ENCODE peak calls at places on chromosomes 2 and 18, in six cellular contexts. One of them, this sample, is unnamed.

GRCh38 chr18:58579561-58580047 is 49.3 kb downstream of the ALPK2 start:
- DNase-seq in fibroblast of the aortic adventitia: peak
- DNase-seq in activated T-cell treated with anti-CD3 and anti-CD28 coated beads for 1 hour: no peak
- DNase-seq in hypothalamus: no peak
- DNase-seq in AG09309: peak
- DNase-seq in stimulated activated naive CD8-positive, alpha-beta T cell treated with anti-CD3 and anti-CD28 coated beads, Interleukin-15, amount 100 ng/mL, for 72 hours: no peak
- DNase-seq in this sample: no peak

GRCh38 chr2:43269074-43269572 is 42.7 kb upstream of the ZFP36L2 start:
- DNase-seq in fibroblast of the aortic adventitia: peak
- DNase-seq in stimulated activated naive CD8-positive, alpha-beta T cell treated with anti-CD3 and anti-CD28 coated beads, Interleukin-15, amount 100 ng/mL, for 72 hours: no peak
- DNase-seq in AG09309: peak
- DNase-seq in hypothalamus: no peak
- DNase-seq in activated T-cell treated with anti-CD3 and anti-CD28 coated beads for 1 hour: no peak
- DNase-seq in this sample: no peak

GRCh38 chr18:27447530-27447929 is 262.4 kb upstream of the CHST9 start:
- DNase-seq in stimulated activated naive CD8-positive, alpha-beta T cell treated with anti-CD3 and anti-CD28 coated beads, Interleukin-15, amount 100 ng/mL, for 72 hours: no peak
- DNase-seq in activated T-cell treated with anti-CD3 and anti-CD28 coated beads for 1 hour: no peak
- DNase-seq in AG09309: no peak
- DNase-seq in fibroblast of the aortic adventitia: no peak
- DNase-seq in hypothalamus: no peak
- DNase-seq in this sample: no peak

GRCh38 chr18:22394428-22394827 is 23.3 kb downstream of the CTAGE1 start:
- DNase-seq in stimulated activated naive CD8-positive, alpha-beta T cell treated with anti-CD3 and anti-CD28 coated beads, Interleukin-15, amount 100 ng/mL, for 72 hours: no peak
- DNase-seq in AG09309: no peak
- DNase-seq in activated T-cell treated with anti-CD3 and anti-CD28 coated beads for 1 hour: no peak
- DNase-seq in fibroblast of the aortic adventitia: no peak
- DNase-seq in hypothalamus: no peak
- DNase-seq in this sample: no peak

GRCh38 chr2:96687266-96687665 is 44.7 kb downstream of the FER1L5 start:
- DNase-seq in activated T-cell treated with anti-CD3 and anti-CD28 coated beads for 1 hour: no peak
- DNase-seq in AG09309: no peak
- DNase-seq in stimulated activated naive CD8-positive, alpha-beta T cell treated with anti-CD3 and anti-CD28 coated beads, Interleukin-15, amount 100 ng/mL, for 72 hours: no peak
- DNase-seq in hypothalamus: no peak
- DNase-seq in fibroblast of the aortic adventitia: no peak
- DNase-seq in this sample: no peak

GRCh38 chr2:175478369-175478768 is 296.9 kb upstream of the ATP5MC3 start:
- DNase-seq in fibroblast of the aortic adventitia: no peak
- DNase-seq in stimulated activated naive CD8-positive, alpha-beta T cell treated with anti-CD3 and anti-CD28 coated beads, Interleukin-15, amount 100 ng/mL, for 72 hours: no peak
- DNase-seq in activated T-cell treated with anti-CD3 and anti-CD28 coated beads for 1 hour: no peak
- DNase-seq in AG09309: no peak
- DNase-seq in hypothalamus: no peak
- DNase-seq in this sample: no peak

GRCh38 chr2:219713110-219713509 is 85.7 kb downstream of the SLC4A3 start:
- DNase-seq in fibroblast of the aortic adventitia: peak
- DNase-seq in activated T-cell treated with anti-CD3 and anti-CD28 coated beads for 1 hour: no peak
- DNase-seq in stimulated activated naive CD8-positive, alpha-beta T cell treated with anti-CD3 and anti-CD28 coated beads, Interleukin-15, amount 100 ng/mL, for 72 hours: no peak
- DNase-seq in hypothalamus: no peak
- DNase-seq in AG09309: no peak
- DNase-seq in this sample: no peak

GRCh38 chr2:231709636-231709980 is 1.3 kb downstream of the PTMA start:
- DNase-seq in hypothalamus: peak
- DNase-seq in activated T-cell treated with anti-CD3 and anti-CD28 coated beads for 1 hour: no peak
- DNase-seq in AG09309: no peak
- DNase-seq in stimulated activated naive CD8-positive, alpha-beta T cell treated with anti-CD3 and anti-CD28 coated beads, Interleukin-15, amount 100 ng/mL, for 72 hours: no peak
- DNase-seq in fibroblast of the aortic adventitia: no peak
- DNase-seq in this sample: peak

GRCh38 chr18:54294274-54294673 is 25.0 kb downstream of the POLI start:
- DNase-seq in hypothalamus: no peak
- DNase-seq in activated T-cell treated with anti-CD3 and anti-CD28 coated beads for 1 hour: no peak
- DNase-seq in AG09309: no peak
- DNase-seq in stimulated activated naive CD8-positive, alpha-beta T cell treated with anti-CD3 and anti-CD28 coated beads, Interleukin-15, amount 100 ng/mL, for 72 hours: no peak
- DNase-seq in fibroblast of the aortic adventitia: no peak
- DNase-seq in this sample: no peak

GRCh38 chr2:56465491-56465890 is 281.7 kb downstream of the CCDC85A start:
- DNase-seq in fibroblast of the aortic adventitia: peak
- DNase-seq in AG09309: no peak
- DNase-seq in activated T-cell treated with anti-CD3 and anti-CD28 coated beads for 1 hour: no peak
- DNase-seq in stimulated activated naive CD8-positive, alpha-beta T cell treated with anti-CD3 and anti-CD28 coated beads, Interleukin-15, amount 100 ng/mL, for 72 hours: no peak
- DNase-seq in hypothalamus: no peak
- DNase-seq in this sample: no peak

GRCh38 chr18:59481436-59481835 is 122.4 kb upstream of the LMAN1 start:
- DNase-seq in activated T-cell treated with anti-CD3 and anti-CD28 coated beads for 1 hour: no peak
- DNase-seq in fibroblast of the aortic adventitia: no peak
- DNase-seq in stimulated activated naive CD8-positive, alpha-beta T cell treated with anti-CD3 and anti-CD28 coated beads, Interleukin-15, amount 100 ng/mL, for 72 hours: no peak
- DNase-seq in AG09309: no peak
- DNase-seq in hypothalamus: no peak
- DNase-seq in this sample: no peak

GRCh38 chr18:3219621-3220335 is at the start of gene MYOM1:
- DNase-seq in fibroblast of the aortic adventitia: no peak
- DNase-seq in stimulated activated naive CD8-positive, alpha-beta T cell treated with anti-CD3 and anti-CD28 coated beads, Interleukin-15, amount 100 ng/mL, for 72 hours: no peak
- DNase-seq in AG09309: no peak
- DNase-seq in activated T-cell treated with anti-CD3 and anti-CD28 coated beads for 1 hour: no peak
- DNase-seq in hypothalamus: no peak
- DNase-seq in this sample: no peak